ENCODE peak calls at places on chromosomes 2 and 18, in ten cellular contexts. One of them, this sample, is unnamed.

GRCh38 chr2:65754219-65754618 is 321.8 kb upstream of the SPRED2 start:
- DNase-seq in PC-3: peak
- DNase-seq in AG09309: no peak
- DNase-seq in HL-60: no peak
- DNase-seq in foreskin fibroblast: no peak
- DNase-seq in fibroblast of the aortic adventitia: peak
- DNase-seq in glutamatergic neuron: no peak
- DNase-seq in CD8-positive, alpha-beta T cell: no peak
- DNase-seq in ovary: no peak
- DNase-seq in IMR-90: no peak
- DNase-seq in this sample: no peak

GRCh38 chr2:84942964-84943421 is 28.0 kb upstream of the KCMF1 start:
- DNase-seq in PC-3: peak
- DNase-seq in AG09309: no peak
- DNase-seq in HL-60: no peak
- DNase-seq in foreskin fibroblast: peak
- DNase-seq in fibroblast of the aortic adventitia: no peak
- DNase-seq in glutamatergic neuron: no peak
- DNase-seq in CD8-positive, alpha-beta T cell: no peak
- DNase-seq in ovary: no peak
- DNase-seq in IMR-90: peak
- DNase-seq in this sample: no peak

GRCh38 chr2:133566967-133567645 is 1.2 kb downstream of the NCKAP5 start:
- DNase-seq in PC-3: peak
- DNase-seq in AG09309: no peak
- DNase-seq in HL-60: no peak
- DNase-seq in foreskin fibroblast: peak
- DNase-seq in fibroblast of the aortic adventitia: peak
- DNase-seq in glutamatergic neuron: no peak
- DNase-seq in CD8-positive, alpha-beta T cell: no peak
- DNase-seq in ovary: no peak
- DNase-seq in IMR-90: peak
- DNase-seq in this sample: no peak

GRCh38 chr2:59073257-59073656 is 832.1 kb upstream of the FANCL start:
- DNase-seq in PC-3: no peak
- DNase-seq in AG09309: no peak
- DNase-seq in HL-60: no peak
- DNase-seq in foreskin fibroblast: no peak
- DNase-seq in fibroblast of the aortic adventitia: no peak
- DNase-seq in glutamatergic neuron: no peak
- DNase-seq in CD8-positive, alpha-beta T cell: no peak
- DNase-seq in ovary: no peak
- DNase-seq in IMR-90: no peak
- DNase-seq in this sample: no peak

GRCh38 chr18:33113421-33113820 is 327.1 kb downstream of the CCDC178 start:
- DNase-seq in PC-3: no peak
- DNase-seq in AG09309: no peak
- DNase-seq in HL-60: no peak
- DNase-seq in foreskin fibroblast: no peak
- DNase-seq in fibroblast of the aortic adventitia: no peak
- DNase-seq in glutamatergic neuron: no peak
- DNase-seq in CD8-positive, alpha-beta T cell: no peak
- DNase-seq in ovary: no peak
- DNase-seq in IMR-90: no peak
- DNase-seq in this sample: no peak

GRCh38 chr18:69444221-69444620 is 43.5 kb downstream of the DOK6 start:
- DNase-seq in PC-3: no peak
- DNase-seq in AG09309: peak
- DNase-seq in HL-60: no peak
- DNase-seq in foreskin fibroblast: peak
- DNase-seq in fibroblast of the aortic adventitia: peak
- DNase-seq in glutamatergic neuron: no peak
- DNase-seq in CD8-positive, alpha-beta T cell: no peak
- DNase-seq in ovary: no peak
- DNase-seq in IMR-90: no peak
- DNase-seq in this sample: no peak

GRCh38 chr2:21740529-21740928 is 616.8 kb downstream of the TDRD15 start:
- DNase-seq in PC-3: no peak
- DNase-seq in AG09309: no peak
- DNase-seq in HL-60: no peak
- DNase-seq in foreskin fibroblast: peak
- DNase-seq in fibroblast of the aortic adventitia: no peak
- DNase-seq in glutamatergic neuron: no peak
- DNase-seq in CD8-positive, alpha-beta T cell: no peak
- DNase-seq in ovary: no peak
- DNase-seq in IMR-90: peak
- DNase-seq in this sample: peak

GRCh38 chr2:169116993-169117392 is 47.6 kb downstream of the DHRS9 start:
- DNase-seq in PC-3: no peak
- DNase-seq in AG09309: no peak
- DNase-seq in HL-60: no peak
- DNase-seq in foreskin fibroblast: no peak
- DNase-seq in fibroblast of the aortic adventitia: no peak
- DNase-seq in glutamatergic neuron: no peak
- DNase-seq in CD8-positive, alpha-beta T cell: no peak
- DNase-seq in ovary: no peak
- DNase-seq in IMR-90: no peak
- DNase-seq in this sample: no peak

GRCh38 chr18:49519041-49519971 is 32.3 kb upstream of the C18orf32 start:
- DNase-seq in PC-3: no peak
- DNase-seq in AG09309: no peak
- DNase-seq in HL-60: no peak
- DNase-seq in foreskin fibroblast: no peak
- DNase-seq in fibroblast of the aortic adventitia: peak
- DNase-seq in glutamatergic neuron: no peak
- DNase-seq in CD8-positive, alpha-beta T cell: no peak
- DNase-seq in ovary: no peak
- DNase-seq in IMR-90: no peak
- DNase-seq in this sample: no peak

GRCh38 chr2:54306561-54306960 is 50.5 kb upstream of the TSPYL6 start:
- DNase-seq in PC-3: no peak
- DNase-seq in AG09309: no peak
- DNase-seq in HL-60: no peak
- DNase-seq in foreskin fibroblast: no peak
- DNase-seq in fibroblast of the aortic adventitia: no peak
- DNase-seq in glutamatergic neuron: no peak
- DNase-seq in CD8-positive, alpha-beta T cell: no peak
- DNase-seq in ovary: no peak
- DNase-seq in IMR-90: peak
- DNase-seq in this sample: no peak

GRCh38 chr2:29755829-29756228 is 165.6 kb downstream of the ALK start:
- DNase-seq in PC-3: no peak
- DNase-seq in AG09309: no peak
- DNase-seq in HL-60: no peak
- DNase-seq in foreskin fibroblast: no peak
- DNase-seq in fibroblast of the aortic adventitia: no peak
- DNase-seq in glutamatergic neuron: no peak
- DNase-seq in CD8-positive, alpha-beta T cell: no peak
- DNase-seq in ovary: no peak
- DNase-seq in IMR-90: no peak
- DNase-seq in this sample: no peak

GRCh38 chr2:221502270-221502973 is 69.7 kb downstream of the EPHA4 start:
- DNase-seq in PC-3: peak
- DNase-seq in AG09309: peak
- DNase-seq in HL-60: no peak
- DNase-seq in foreskin fibroblast: peak
- DNase-seq in fibroblast of the aortic adventitia: peak
- DNase-seq in glutamatergic neuron: no peak
- DNase-seq in CD8-positive, alpha-beta T cell: no peak
- DNase-seq in ovary: no peak
- DNase-seq in IMR-90: peak
- DNase-seq in this sample: no peak

GRCh38 chr2:220228310-220229006 is 601.0 kb downstream of the SLC4A3 start:
- DNase-seq in PC-3: peak
- DNase-seq in AG09309: peak
- DNase-seq in HL-60: no peak
- DNase-seq in foreskin fibroblast: peak
- DNase-seq in fibroblast of the aortic adventitia: peak
- DNase-seq in glutamatergic neuron: no peak
- DNase-seq in CD8-positive, alpha-beta T cell: no peak
- DNase-seq in ovary: no peak
- DNase-seq in IMR-90: peak
- DNase-seq in this sample: peak

GRCh38 chr2:75476778-75477177 is 84.0 kb downstream of the EVA1A start:
- DNase-seq in PC-3: no peak
- DNase-seq in AG09309: no peak
- DNase-seq in HL-60: no peak
- DNase-seq in foreskin fibroblast: peak
- DNase-seq in fibroblast of the aortic adventitia: peak
- DNase-seq in glutamatergic neuron: no peak
- DNase-seq in CD8-positive, alpha-beta T cell: no peak
- DNase-seq in ovary: no peak
- DNase-seq in IMR-90: peak
- DNase-seq in this sample: no peak

GRCh38 chr18:79381811-79382311 is 13.9 kb upstream of the NFATC1 start:
- DNase-seq in PC-3: no peak
- DNase-seq in AG09309: no peak
- DNase-seq in HL-60: no peak
- DNase-seq in foreskin fibroblast: no peak
- DNase-seq in fibroblast of the aortic adventitia: no peak
- DNase-seq in glutamatergic neuron: no peak
- DNase-seq in CD8-positive, alpha-beta T cell: no peak
- DNase-seq in ovary: peak
- DNase-seq in IMR-90: no peak
- DNase-seq in this sample: no peak

GRCh38 chr2:171319164-171319810 is 114.5 kb downstream of the METTL8 start:
- DNase-seq in PC-3: no peak
- DNase-seq in AG09309: peak
- DNase-seq in HL-60: no peak
- DNase-seq in foreskin fibroblast: peak
- DNase-seq in fibroblast of the aortic adventitia: peak
- DNase-seq in glutamatergic neuron: no peak
- DNase-seq in CD8-positive, alpha-beta T cell: peak
- DNase-seq in ovary: no peak
- DNase-seq in IMR-90: peak
- DNase-seq in this sample: no peak

GRCh38 chr2:151560289-151560688 is 150.6 kb downstream of the RIF1 start:
- DNase-seq in PC-3: peak
- DNase-seq in AG09309: no peak
- DNase-seq in HL-60: no peak
- DNase-seq in foreskin fibroblast: peak
- DNase-seq in fibroblast of the aortic adventitia: peak
- DNase-seq in glutamatergic neuron: no peak
- DNase-seq in CD8-positive, alpha-beta T cell: no peak
- DNase-seq in ovary: no peak
- DNase-seq in IMR-90: peak
- DNase-seq in this sample: peak

GRCh38 chr2:100013892-100014677 is 128.3 kb downstream of the AFF3 start:
- DNase-seq in PC-3: peak
- DNase-seq in AG09309: peak
- DNase-seq in HL-60: no peak
- DNase-seq in foreskin fibroblast: peak
- DNase-seq in fibroblast of the aortic adventitia: peak
- DNase-seq in glutamatergic neuron: peak
- DNase-seq in CD8-positive, alpha-beta T cell: no peak
- DNase-seq in ovary: peak
- DNase-seq in IMR-90: peak
- DNase-seq in this sample: peak

DNA sequence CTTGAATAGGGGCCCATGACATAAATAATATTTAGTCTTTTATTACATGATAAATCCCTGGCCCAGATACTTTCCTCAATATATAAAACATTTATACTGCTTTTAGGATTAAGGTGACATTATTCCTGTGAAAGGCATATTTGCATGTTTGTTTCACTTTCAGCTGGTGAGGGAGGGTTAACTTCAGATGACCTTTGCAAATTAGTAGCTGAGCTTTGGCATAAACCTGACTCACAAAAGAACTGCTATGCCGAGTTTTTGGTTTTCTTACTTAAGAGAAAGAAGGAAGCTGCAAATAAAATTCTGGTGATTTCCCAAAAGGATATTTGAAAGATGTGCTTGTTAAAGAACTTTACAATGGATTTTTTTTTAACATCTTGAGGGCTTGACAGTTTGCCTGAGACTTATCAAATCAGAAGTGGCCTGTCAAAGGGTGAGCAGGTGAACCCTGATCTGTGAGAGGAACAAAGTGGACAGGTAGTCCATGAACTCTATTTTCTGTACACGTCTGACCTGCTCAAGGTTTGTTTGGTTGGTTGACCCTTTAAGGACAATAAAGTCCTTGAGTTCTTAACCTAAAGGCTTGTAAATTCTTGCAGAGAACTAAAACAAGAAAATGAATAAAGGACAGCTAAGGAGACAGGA is 93.5 kb downstream of the FAM124B start:
- DNase-seq in PC-3: no peak
- DNase-seq in AG09309: no peak
- DNase-seq in HL-60: no peak
- DNase-seq in foreskin fibroblast: no peak
- DNase-seq in fibroblast of the aortic adventitia: no peak
- DNase-seq in glutamatergic neuron: no peak
- DNase-seq in CD8-positive, alpha-beta T cell: no peak
- DNase-seq in ovary: no peak
- DNase-seq in IMR-90: no peak
- DNase-seq in this sample: no peak
- TF ChIP-seq CTCF in PC-3: no peak
- TF ChIP-seq CTCF in AG09309: no peak
- TF ChIP-seq CTCF in HL-60: no peak
- TF ChIP-seq CTCF in foreskin fibroblast: no peak
- TF ChIP-seq CTCF in fibroblast of the aortic adventitia: no peak
- TF ChIP-seq CTCF in glutamatergic neuron: no peak
- TF ChIP-seq CTCF in CD8-positive, alpha-beta T cell: no peak
- TF ChIP-seq CTCF in ovary: no peak
- TF ChIP-seq CTCF in IMR-90: no peak
- TF ChIP-seq CTCF in this sample: no peak

GRCh38 chr18:4058179-4058578 is 396.9 kb downstream of the DLGAP1 start:
- DNase-seq in PC-3: no peak
- DNase-seq in AG09309: no peak
- DNase-seq in HL-60: no peak
- DNase-seq in foreskin fibroblast: no peak
- DNase-seq in fibroblast of the aortic adventitia: no peak
- DNase-seq in glutamatergic neuron: no peak
- DNase-seq in CD8-positive, alpha-beta T cell: no peak
- DNase-seq in ovary: no peak
- DNase-seq in IMR-90: no peak
- DNase-seq in this sample: no peak
- TF ChIP-seq CTCF in PC-3: no peak
- TF ChIP-seq CTCF in AG09309: no peak
- TF ChIP-seq CTCF in HL-60: no peak
- TF ChIP-seq CTCF in foreskin fibroblast: no peak
- TF ChIP-seq CTCF in fibroblast of the aortic adventitia: no peak
- TF ChIP-seq CTCF in glutamatergic neuron: no peak
- TF ChIP-seq CTCF in CD8-positive, alpha-beta T cell: no peak
- TF ChIP-seq CTCF in ovary: no peak
- TF ChIP-seq CTCF in IMR-90: no peak
- TF ChIP-seq CTCF in this sample: no peak

GRCh38 chr2:45836316-45836715 is 184.8 kb downstream of the PRKCE start:
- DNase-seq in PC-3: no peak
- DNase-seq in AG09309: no peak
- DNase-seq in HL-60: no peak
- DNase-seq in foreskin fibroblast: no peak
- DNase-seq in fibroblast of the aortic adventitia: no peak
- DNase-seq in glutamatergic neuron: no peak
- DNase-seq in CD8-positive, alpha-beta T cell: no peak
- DNase-seq in ovary: no peak
- DNase-seq in IMR-90: no peak
- DNase-seq in this sample: no peak
- TF ChIP-seq CTCF in PC-3: no peak
- TF ChIP-seq CTCF in AG09309: no peak
- TF ChIP-seq CTCF in HL-60: no peak
- TF ChIP-seq CTCF in foreskin fibroblast: no peak
- TF ChIP-seq CTCF in fibroblast of the aortic adventitia: no peak
- TF ChIP-seq CTCF in glutamatergic neuron: no peak
- TF ChIP-seq CTCF in CD8-positive, alpha-beta T cell: no peak
- TF ChIP-seq CTCF in ovary: no peak
- TF ChIP-seq CTCF in IMR-90: no peak
- TF ChIP-seq CTCF in this sample: no peak

GRCh38 chr2:233928594-233929351 is 11.6 kb downstream of the TRPM8 start:
- DNase-seq in PC-3: peak
- DNase-seq in AG09309: no peak
- DNase-seq in HL-60: no peak
- DNase-seq in foreskin fibroblast: no peak
- DNase-seq in fibroblast of the aortic adventitia: peak
- DNase-seq in glutamatergic neuron: peak
- DNase-seq in CD8-positive, alpha-beta T cell: no peak
- DNase-seq in ovary: no peak
- DNase-seq in IMR-90: peak
- DNase-seq in this sample: no peak
- TF ChIP-seq CTCF in PC-3: peak
- TF ChIP-seq CTCF in AG09309: peak
- TF ChIP-seq CTCF in HL-60: peak
- TF ChIP-seq CTCF in foreskin fibroblast: peak
- TF ChIP-seq CTCF in fibroblast of the aortic adventitia: peak
- TF ChIP-seq CTCF in glutamatergic neuron: peak
- TF ChIP-seq CTCF in CD8-positive, alpha-beta T cell: peak
- TF ChIP-seq CTCF in ovary: no peak
- TF ChIP-seq CTCF in IMR-90: peak
- TF ChIP-seq CTCF in this sample: peak

This sample was measured in HFF-Myc.